ENCODE peak calls at places on chromosomes 11 and 22, in five cellular contexts. One of them, this sample, is unnamed.
A peak's percentile ranks its signal among the peaks of the same experiment; 100 is the strongest.

GRCh38 chr22:39181778-39182177 is 29.3 kb upstream of the CBX7 start:
- ATAC-seq in upper lobe of left lung: no peak
- ATAC-seq in A549: no peak
- ATAC-seq in GM12878: no peak
- ATAC-seq in K562: no peak
- ATAC-seq in this sample: no peak

GRCh38 chr11:110086892-110087309 is 6.3 kb upstream of the ZC3H12C start:
- ATAC-seq in GM12878: peak; percentile 3
- ATAC-seq in K562: no peak
- ATAC-seq in A549: no peak
- ATAC-seq in upper lobe of left lung: peak; percentile 49
- ATAC-seq in this sample: no peak

GRCh38 chr22:35197071-35197470 is 60.2 kb upstream of the HMGXB4 start:
- ATAC-seq in K562: no peak
- ATAC-seq in A549: no peak
- ATAC-seq in upper lobe of left lung: no peak
- ATAC-seq in GM12878: no peak
- ATAC-seq in this sample: no peak

GRCh38 chr11:113977701-113978100 is 2.8 kb downstream of the HTR3A start:
- ATAC-seq in GM12878: peak; percentile 47
- ATAC-seq in A549: no peak
- ATAC-seq in K562: no peak
- ATAC-seq in upper lobe of left lung: no peak
- ATAC-seq in this sample: no peak

GRCh38 chr22:46721716-46722115 is 16.3 kb downstream of the CERK start:
- ATAC-seq in A549: no peak
- ATAC-seq in GM12878: no peak
- ATAC-seq in upper lobe of left lung: no peak
- ATAC-seq in K562: no peak
- ATAC-seq in this sample: no peak

GRCh38 chr22:27874185-27874584 is 44.9 kb downstream of the PITPNB start:
- ATAC-seq in GM12878: no peak
- ATAC-seq in upper lobe of left lung: no peak
- ATAC-seq in K562: no peak
- ATAC-seq in A549: no peak
- ATAC-seq in this sample: peak; percentile 46

GRCh38 chr11:113473983-113474361 is 1.2 kb downstream of the DRD2 start:
- ATAC-seq in upper lobe of left lung: no peak
- ATAC-seq in K562: peak; percentile 30
- ATAC-seq in GM12878: no peak
- ATAC-seq in A549: no peak
- ATAC-seq in this sample: no peak

GRCh38 chr22:40484906-40485660 is 114.7 kb downstream of the SGSM3 start:
- ATAC-seq in upper lobe of left lung: peak; percentile 16
- ATAC-seq in A549: no peak
- ATAC-seq in GM12878: no peak
- ATAC-seq in K562: no peak
- ATAC-seq in this sample: no peak

GRCh38 chr11:118715245-118715807 is 35.9 kb upstream of the TREH start:
- ATAC-seq in K562: peak; percentile 56
- ATAC-seq in A549: no peak
- ATAC-seq in upper lobe of left lung: peak; percentile 58
- ATAC-seq in GM12878: peak; percentile 71
- ATAC-seq in this sample: peak; percentile 77

GRCh38 chr22:45976351-45977002 is 485 bp downstream of the WNT7B start:
- ATAC-seq in GM12878: no peak
- ATAC-seq in upper lobe of left lung: no peak
- ATAC-seq in K562: no peak
- ATAC-seq in A549: peak; percentile 2
- ATAC-seq in this sample: no peak

GRCh38 chr11:11073996-11074395 is 216.1 kb upstream of the ZBED5 start:
- ATAC-seq in upper lobe of left lung: no peak
- ATAC-seq in K562: no peak
- ATAC-seq in A549: no peak
- ATAC-seq in GM12878: no peak
- ATAC-seq in this sample: no peak

GRCh38 chr22:41260871-41261270 is 20.1 kb upstream of the CHADL start:
- ATAC-seq in upper lobe of left lung: no peak
- ATAC-seq in GM12878: no peak
- ATAC-seq in K562: no peak
- ATAC-seq in A549: no peak
- ATAC-seq in this sample: no peak

GRCh38 chr11:1297576-1298473 is 11.6 kb downstream of the TOLLIP start:
- ATAC-seq in K562: no peak
- ATAC-seq in GM12878: no peak
- ATAC-seq in A549: no peak
- ATAC-seq in upper lobe of left lung: no peak
- ATAC-seq in this sample: no peak

GRCh38 chr22:24225044-24225601 is 19.8 kb downstream of the GGT5 start:
- ATAC-seq in A549: no peak
- ATAC-seq in GM12878: no peak
- ATAC-seq in upper lobe of left lung: no peak
- ATAC-seq in K562: no peak
- ATAC-seq in this sample: no peak

GRCh38 chr11:86182976-86183584 is 61.5 kb upstream of the EED start:
- ATAC-seq in GM12878: peak; percentile 92
- ATAC-seq in K562: peak; percentile 79
- ATAC-seq in upper lobe of left lung: peak; percentile 45
- ATAC-seq in A549: no peak
- ATAC-seq in this sample: no peak

DNA sequence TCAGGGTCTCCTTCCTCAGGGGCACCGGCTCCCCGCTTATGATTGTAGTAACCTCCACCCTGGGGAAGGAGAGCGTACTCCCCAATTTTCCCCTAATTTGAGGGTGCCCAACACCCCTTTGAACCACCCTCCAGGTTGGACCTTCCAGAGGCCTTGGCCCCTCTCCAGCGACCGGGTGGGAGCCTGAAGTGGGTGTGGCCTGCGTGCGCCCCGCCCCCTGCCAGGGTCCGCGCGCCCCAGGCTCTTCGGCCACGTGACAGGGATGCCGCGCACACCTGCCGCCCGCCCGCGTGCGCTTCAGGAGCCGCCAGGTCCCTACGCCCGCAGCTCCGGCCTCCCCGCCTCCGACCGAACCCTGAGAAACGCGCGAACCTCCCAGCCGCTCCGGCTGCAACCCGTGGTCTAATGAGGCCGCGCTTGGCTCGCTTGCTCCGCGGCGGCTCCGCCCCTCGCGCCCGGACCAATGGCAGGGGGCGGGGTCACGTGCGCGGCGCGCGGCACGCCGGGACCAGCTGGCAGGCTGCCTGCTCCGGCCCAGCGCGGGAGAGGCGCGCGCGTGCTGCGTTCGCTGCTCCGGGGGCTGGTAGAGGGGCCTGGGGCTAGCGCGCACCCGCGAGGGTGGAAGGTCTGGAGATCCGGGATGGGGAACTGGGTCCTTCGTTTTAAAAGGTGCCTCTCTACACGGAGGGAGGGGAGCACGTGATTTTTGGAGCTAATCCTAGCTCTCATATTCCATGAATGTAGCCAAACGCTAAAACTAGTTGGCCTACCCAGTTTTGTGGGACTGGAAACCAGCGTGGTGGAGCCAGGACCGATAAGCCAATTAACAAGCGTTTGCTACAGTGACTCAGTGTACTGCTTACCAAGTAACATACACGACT is at the start of gene FOXRED2:
- ATAC-seq in K562: peak; percentile 92
- ATAC-seq in upper lobe of left lung: peak; percentile 94
- ATAC-seq in GM12878: peak; percentile 96
- ATAC-seq in A549: peak; percentile 72
- ATAC-seq in this sample: peak; percentile 92
- TF ChIP-seq EP300 in K562: no peak
- TF ChIP-seq EP300 in upper lobe of left lung: no peak
- TF ChIP-seq EP300 in GM12878: no peak
- TF ChIP-seq EP300 in A549: no peak
- TF ChIP-seq EP300 in this sample: no peak

DNA sequence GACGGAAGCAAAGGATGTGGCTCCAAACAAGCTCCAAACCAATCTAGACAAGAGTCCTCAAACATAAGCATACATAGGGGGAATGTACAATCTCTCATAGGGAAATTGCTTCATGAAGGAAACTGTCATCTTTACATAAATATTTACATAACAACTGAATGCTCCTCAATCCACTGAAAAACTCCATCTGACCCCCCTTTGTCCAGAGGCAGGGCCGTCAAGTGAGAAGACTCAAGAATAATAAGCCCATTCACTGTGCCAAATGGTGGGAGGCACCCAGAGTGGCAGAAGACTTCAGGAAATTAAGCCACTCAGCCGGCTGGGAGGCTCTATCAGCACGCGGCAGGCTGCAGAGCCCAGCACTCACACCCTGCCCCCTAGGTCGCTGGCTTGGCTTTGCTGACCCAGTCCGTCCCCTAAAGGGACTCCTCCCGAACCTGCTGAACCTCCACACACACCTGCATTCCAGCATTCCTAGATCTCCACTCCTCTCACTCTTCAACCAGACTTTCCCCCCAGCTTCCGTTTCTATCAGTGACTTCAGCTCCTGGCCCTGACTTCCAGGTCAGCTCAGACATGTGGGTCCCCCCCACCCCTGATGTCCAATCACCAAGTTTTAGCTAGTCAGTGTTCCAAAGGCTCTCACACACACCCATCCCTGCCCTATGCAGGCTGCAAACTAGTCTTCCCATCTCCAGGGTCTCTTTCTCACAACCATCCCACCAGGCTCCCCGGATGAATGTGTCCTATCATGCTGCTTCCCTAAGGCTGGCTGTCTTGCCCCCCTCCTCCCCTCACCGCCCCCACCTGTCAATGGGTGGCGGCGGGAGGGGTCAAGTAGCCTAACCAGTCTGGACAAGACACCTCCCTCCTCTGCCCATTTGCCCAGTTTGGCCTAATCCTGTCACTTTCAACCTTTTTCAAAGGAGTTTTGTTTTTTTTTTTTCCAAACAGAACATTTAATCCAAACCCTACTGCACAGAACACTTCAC is 11.3 kb downstream of the VPS37C start:
- ATAC-seq in K562: peak; percentile 76
- ATAC-seq in upper lobe of left lung: peak; percentile 18
- ATAC-seq in A549: no peak
- ATAC-seq in GM12878: no peak
- ATAC-seq in this sample: no peak
- TF ChIP-seq EP300 in K562: peak; percentile 54
- TF ChIP-seq EP300 in upper lobe of left lung: no peak
- TF ChIP-seq EP300 in A549: no peak
- TF ChIP-seq EP300 in GM12878: no peak
- TF ChIP-seq EP300 in this sample: no peak

GRCh38 chr11:66967670-66968425 is 7.3 kb upstream of the C11orf86 start:
- ATAC-seq in GM12878: no peak
- ATAC-seq in K562: no peak
- ATAC-seq in A549: no peak
- ATAC-seq in upper lobe of left lung: peak; percentile 36
- ATAC-seq in this sample: no peak

GRCh38 chr11:66969584-66970205 is 5.4 kb upstream of the C11orf86 start:
- ATAC-seq in K562: no peak
- ATAC-seq in upper lobe of left lung: no peak
- ATAC-seq in A549: no peak
- ATAC-seq in GM12878: no peak
- ATAC-seq in this sample: no peak

GRCh38 chr11:66971483-66971882 is 3.6 kb upstream of the C11orf86 start:
- ATAC-seq in upper lobe of left lung: no peak
- ATAC-seq in K562: no peak
- ATAC-seq in A549: no peak
- ATAC-seq in GM12878: no peak
- ATAC-seq in this sample: no peak

GRCh38 chr11:66970371-66970807 is 4.7 kb upstream of the C11orf86 start:
- ATAC-seq in A549: peak; percentile 21
- ATAC-seq in upper lobe of left lung: peak; percentile 2
- ATAC-seq in GM12878: no peak
- ATAC-seq in K562: no peak
- ATAC-seq in this sample: no peak

DNA sequence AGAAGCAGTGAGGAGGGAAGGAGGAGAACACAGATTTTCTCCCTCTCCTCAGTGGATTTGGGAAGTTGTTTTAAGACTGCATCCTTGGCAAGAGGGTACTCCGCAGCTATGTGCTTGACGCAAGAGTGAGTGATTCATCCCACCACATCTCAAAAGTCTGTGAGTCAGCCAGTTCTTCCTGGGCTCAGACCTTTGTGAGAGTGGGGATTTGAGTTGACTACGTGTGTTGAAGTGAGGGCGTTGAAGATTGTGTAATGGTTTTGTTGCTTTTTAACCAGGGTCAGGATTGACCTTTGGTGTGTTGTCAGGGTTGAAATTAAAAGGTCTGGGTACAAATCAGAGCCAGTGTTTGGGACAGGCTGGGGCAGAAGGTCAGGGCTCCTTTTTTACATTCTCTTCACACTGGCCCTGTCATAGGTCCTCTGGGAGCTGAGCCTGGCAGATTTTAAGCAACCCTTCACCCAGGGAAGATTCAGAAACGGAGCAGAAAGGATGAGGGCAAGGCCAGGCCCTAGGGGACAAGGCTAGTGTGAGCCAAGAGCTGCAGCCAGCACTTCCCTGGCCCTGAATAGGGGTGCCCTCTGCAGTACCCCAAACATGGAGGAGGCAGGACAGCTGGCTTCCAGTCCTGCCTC is 4.2 kb upstream of the C11orf86 start:
- ATAC-seq in GM12878: no peak
- ATAC-seq in upper lobe of left lung: peak; percentile 96
- ATAC-seq in A549: peak; percentile 91
- ATAC-seq in K562: no peak
- ATAC-seq in this sample: peak; percentile 87
- TF ChIP-seq EP300 in GM12878: no peak
- TF ChIP-seq EP300 in upper lobe of left lung: no peak
- TF ChIP-seq EP300 in A549: peak; percentile 92
- TF ChIP-seq EP300 in K562: no peak
- TF ChIP-seq EP300 in this sample: no peak

DNA sequence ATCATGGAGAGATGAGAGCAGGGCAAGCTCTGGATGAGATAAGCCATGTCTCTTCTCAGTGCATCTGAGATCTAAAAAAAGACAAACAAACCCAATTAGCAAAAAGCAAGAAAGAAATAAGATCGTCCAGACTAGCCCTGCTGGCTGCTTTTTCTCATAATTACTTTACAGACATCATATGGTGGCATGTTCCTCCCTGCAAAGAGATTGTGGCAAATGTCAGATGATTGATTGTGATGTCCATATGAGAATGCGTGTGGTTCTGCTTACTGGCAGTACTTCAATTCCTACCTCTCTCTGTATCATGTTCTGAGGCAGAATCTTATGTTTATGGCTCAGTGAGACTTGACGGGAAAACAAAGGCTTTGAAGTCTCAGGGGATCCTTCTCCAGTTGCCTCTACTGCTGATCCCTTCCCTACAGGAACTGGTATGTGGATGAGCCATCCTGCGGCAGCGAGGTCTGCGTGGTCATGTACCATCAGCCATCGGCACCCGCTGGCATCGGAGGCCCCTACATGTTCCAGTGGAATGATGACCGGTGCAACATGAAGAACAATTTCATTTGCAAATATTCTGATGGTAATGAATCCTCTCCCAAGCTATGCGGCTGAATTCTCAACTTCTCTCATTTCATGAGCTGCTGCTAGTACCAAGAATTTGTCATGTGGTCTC is 8.8 kb downstream of the LAYN start:
- ATAC-seq in upper lobe of left lung: no peak
- ATAC-seq in A549: no peak
- ATAC-seq in K562: no peak
- ATAC-seq in GM12878: no peak
- ATAC-seq in this sample: no peak
- TF ChIP-seq EP300 in upper lobe of left lung: no peak
- TF ChIP-seq EP300 in A549: no peak
- TF ChIP-seq EP300 in K562: no peak
- TF ChIP-seq EP300 in GM12878: no peak
- TF ChIP-seq EP300 in this sample: no peak